ENCODE peak calls at places on chromosome 10, in ten cellular contexts. One of them, this sample, is unnamed.

GRCh38 chr10:21824409-21824808 is 179.1 kb downstream of the DNAJC1 start:
- DNase-seq in endodermal cell: no peak
- DNase-seq in ovary: no peak
- DNase-seq in fibroblast of lung: no peak
- DNase-seq in breast epithelium: no peak
- DNase-seq in thoracic aorta: no peak
- DNase-seq in endothelial cell: no peak
- DNase-seq in heart right ventricle: no peak
- DNase-seq in A673: no peak
- DNase-seq in AG04450: no peak
- DNase-seq in this sample: no peak

GRCh38 chr10:3701490-3701889 is 83.5 kb downstream of the KLF6 start:
- DNase-seq in endodermal cell: no peak
- DNase-seq in ovary: no peak
- DNase-seq in fibroblast of lung: no peak
- DNase-seq in breast epithelium: no peak
- DNase-seq in thoracic aorta: no peak
- DNase-seq in endothelial cell: no peak
- DNase-seq in heart right ventricle: no peak
- DNase-seq in A673: no peak
- DNase-seq in AG04450: no peak
- DNase-seq in this sample: no peak

GRCh38 chr10:120108941-120109340 is 216.4 kb downstream of the SEC23IP start:
- DNase-seq in endodermal cell: no peak
- DNase-seq in ovary: no peak
- DNase-seq in fibroblast of lung: no peak
- DNase-seq in breast epithelium: no peak
- DNase-seq in thoracic aorta: no peak
- DNase-seq in endothelial cell: no peak
- DNase-seq in heart right ventricle: no peak
- DNase-seq in A673: no peak
- DNase-seq in AG04450: no peak
- DNase-seq in this sample: no peak

GRCh38 chr10:58919927-58920654 is 256.4 kb upstream of the PHYHIPL start:
- DNase-seq in endodermal cell: no peak
- DNase-seq in ovary: no peak
- DNase-seq in fibroblast of lung: peak
- DNase-seq in breast epithelium: no peak
- DNase-seq in thoracic aorta: no peak
- DNase-seq in endothelial cell: no peak
- DNase-seq in heart right ventricle: no peak
- DNase-seq in A673: no peak
- DNase-seq in AG04450: peak
- DNase-seq in this sample: no peak

GRCh38 chr10:112953075-112953501 is 3.0 kb downstream of the TCF7L2 start:
- DNase-seq in endodermal cell: peak
- DNase-seq in ovary: peak
- DNase-seq in fibroblast of lung: no peak
- DNase-seq in breast epithelium: no peak
- DNase-seq in thoracic aorta: no peak
- DNase-seq in endothelial cell: peak
- DNase-seq in heart right ventricle: peak
- DNase-seq in A673: no peak
- DNase-seq in AG04450: no peak
- DNase-seq in this sample: peak

GRCh38 chr10:27482984-27483956 is 20.8 kb upstream of the RAB18 start:
- DNase-seq in endodermal cell: no peak
- DNase-seq in ovary: no peak
- DNase-seq in fibroblast of lung: peak
- DNase-seq in breast epithelium: no peak
- DNase-seq in thoracic aorta: no peak
- DNase-seq in endothelial cell: no peak
- DNase-seq in heart right ventricle: no peak
- DNase-seq in A673: peak
- DNase-seq in AG04450: no peak
- DNase-seq in this sample: no peak

GRCh38 chr10:28845009-28845682 is 167.8 kb downstream of the BAMBI start:
- DNase-seq in endodermal cell: peak
- DNase-seq in ovary: no peak
- DNase-seq in fibroblast of lung: peak
- DNase-seq in breast epithelium: no peak
- DNase-seq in thoracic aorta: no peak
- DNase-seq in endothelial cell: no peak
- DNase-seq in heart right ventricle: no peak
- DNase-seq in A673: no peak
- DNase-seq in AG04450: peak
- DNase-seq in this sample: no peak

GRCh38 chr10:28569506-28570159 is 36.7 kb downstream of the WAC start:
- DNase-seq in endodermal cell: no peak
- DNase-seq in ovary: no peak
- DNase-seq in fibroblast of lung: peak
- DNase-seq in breast epithelium: no peak
- DNase-seq in thoracic aorta: no peak
- DNase-seq in endothelial cell: no peak
- DNase-seq in heart right ventricle: no peak
- DNase-seq in A673: no peak
- DNase-seq in AG04450: peak
- DNase-seq in this sample: no peak

GRCh38 chr10:123009105-123009805 is 449 bp downstream of the ACADSB start:
- DNase-seq in endodermal cell: peak
- DNase-seq in ovary: peak
- DNase-seq in fibroblast of lung: peak
- DNase-seq in breast epithelium: no peak
- DNase-seq in thoracic aorta: no peak
- DNase-seq in endothelial cell: peak
- DNase-seq in heart right ventricle: peak
- DNase-seq in A673: peak
- DNase-seq in AG04450: no peak
- DNase-seq in this sample: peak

GRCh38 chr10:56231436-56231835 is 129.6 kb downstream of the ZWINT start:
- DNase-seq in endodermal cell: no peak
- DNase-seq in ovary: no peak
- DNase-seq in fibroblast of lung: no peak
- DNase-seq in breast epithelium: no peak
- DNase-seq in thoracic aorta: no peak
- DNase-seq in endothelial cell: no peak
- DNase-seq in heart right ventricle: no peak
- DNase-seq in A673: no peak
- DNase-seq in AG04450: no peak
- DNase-seq in this sample: no peak
- TF ChIP-seq CTCF in endodermal cell: no peak
- TF ChIP-seq CTCF in ovary: no peak
- TF ChIP-seq CTCF in fibroblast of lung: no peak
- TF ChIP-seq CTCF in breast epithelium: no peak
- TF ChIP-seq CTCF in thoracic aorta: no peak
- TF ChIP-seq CTCF in endothelial cell: no peak
- TF ChIP-seq CTCF in heart right ventricle: no peak
- TF ChIP-seq CTCF in A673: no peak
- TF ChIP-seq CTCF in AG04450: no peak
- TF ChIP-seq CTCF in this sample: no peak

GRCh38 chr10:63711866-63712716 is 190.9 kb downstream of the REEP3 start:
- DNase-seq in endodermal cell: no peak
- DNase-seq in ovary: peak
- DNase-seq in fibroblast of lung: peak
- DNase-seq in breast epithelium: peak
- DNase-seq in thoracic aorta: peak
- DNase-seq in endothelial cell: no peak
- DNase-seq in heart right ventricle: peak
- DNase-seq in A673: peak
- DNase-seq in AG04450: peak
- DNase-seq in this sample: peak
- TF ChIP-seq CTCF in endodermal cell: no peak
- TF ChIP-seq CTCF in ovary: no peak
- TF ChIP-seq CTCF in fibroblast of lung: no peak
- TF ChIP-seq CTCF in breast epithelium: no peak
- TF ChIP-seq CTCF in thoracic aorta: no peak
- TF ChIP-seq CTCF in endothelial cell: no peak
- TF ChIP-seq CTCF in heart right ventricle: no peak
- TF ChIP-seq CTCF in A673: no peak
- TF ChIP-seq CTCF in AG04450: no peak
- TF ChIP-seq CTCF in this sample: no peak

GRCh38 chr10:104327745-104328635 is 10.3 kb downstream of the ITPRIP start:
- DNase-seq in endodermal cell: peak
- DNase-seq in ovary: peak
- DNase-seq in fibroblast of lung: peak
- DNase-seq in breast epithelium: peak
- DNase-seq in thoracic aorta: no peak
- DNase-seq in endothelial cell: peak
- DNase-seq in heart right ventricle: peak
- DNase-seq in A673: no peak
- DNase-seq in AG04450: no peak
- DNase-seq in this sample: no peak
- TF ChIP-seq CTCF in endodermal cell: peak
- TF ChIP-seq CTCF in ovary: no peak
- TF ChIP-seq CTCF in fibroblast of lung: no peak
- TF ChIP-seq CTCF in breast epithelium: no peak
- TF ChIP-seq CTCF in thoracic aorta: no peak
- TF ChIP-seq CTCF in endothelial cell: no peak
- TF ChIP-seq CTCF in heart right ventricle: no peak
- TF ChIP-seq CTCF in A673: no peak
- TF ChIP-seq CTCF in AG04450: peak
- TF ChIP-seq CTCF in this sample: no peak

GRCh38 chr10:31031205-31031665 is 430 bp downstream of the ZNF438 start:
- DNase-seq in endodermal cell: no peak
- DNase-seq in ovary: no peak
- DNase-seq in fibroblast of lung: no peak
- DNase-seq in breast epithelium: no peak
- DNase-seq in thoracic aorta: no peak
- DNase-seq in endothelial cell: no peak
- DNase-seq in heart right ventricle: no peak
- DNase-seq in A673: no peak
- DNase-seq in AG04450: no peak
- DNase-seq in this sample: no peak

GRCh38 chr10:31033166-31033565 is 1.5 kb upstream of the ZNF438 start:
- DNase-seq in endodermal cell: no peak
- DNase-seq in ovary: no peak
- DNase-seq in fibroblast of lung: no peak
- DNase-seq in breast epithelium: no peak
- DNase-seq in thoracic aorta: no peak
- DNase-seq in endothelial cell: no peak
- DNase-seq in heart right ventricle: no peak
- DNase-seq in A673: no peak
- DNase-seq in AG04450: no peak
- DNase-seq in this sample: no peak

GRCh38 chr10:31030800-31031199 is 865 bp downstream of the ZNF438 start:
- DNase-seq in endodermal cell: no peak
- DNase-seq in ovary: no peak
- DNase-seq in fibroblast of lung: no peak
- DNase-seq in breast epithelium: no peak
- DNase-seq in thoracic aorta: no peak
- DNase-seq in endothelial cell: no peak
- DNase-seq in heart right ventricle: no peak
- DNase-seq in A673: no peak
- DNase-seq in AG04450: no peak
- DNase-seq in this sample: no peak

GRCh38 chr10:31032515-31033132 is 959 bp upstream of the ZNF438 start:
- DNase-seq in endodermal cell: peak
- DNase-seq in ovary: peak
- DNase-seq in fibroblast of lung: no peak
- DNase-seq in breast epithelium: no peak
- DNase-seq in thoracic aorta: no peak
- DNase-seq in endothelial cell: no peak
- DNase-seq in heart right ventricle: peak
- DNase-seq in A673: no peak
- DNase-seq in AG04450: no peak
- DNase-seq in this sample: peak

GRCh38 chr10:31031666-31032514 is at the start of gene ZNF438:
- DNase-seq in endodermal cell: peak
- DNase-seq in ovary: peak
- DNase-seq in fibroblast of lung: peak
- DNase-seq in breast epithelium: peak
- DNase-seq in thoracic aorta: peak
- DNase-seq in endothelial cell: peak
- DNase-seq in heart right ventricle: peak
- DNase-seq in A673: peak
- DNase-seq in AG04450: peak
- DNase-seq in this sample: peak
- TF ChIP-seq CTCF in endodermal cell: peak
- TF ChIP-seq CTCF in ovary: peak
- TF ChIP-seq CTCF in fibroblast of lung: peak
- TF ChIP-seq CTCF in breast epithelium: no peak
- TF ChIP-seq CTCF in thoracic aorta: no peak
- TF ChIP-seq CTCF in endothelial cell: no peak
- TF ChIP-seq CTCF in heart right ventricle: peak
- TF ChIP-seq CTCF in A673: peak
- TF ChIP-seq CTCF in AG04450: peak
- TF ChIP-seq CTCF in this sample: no peak

DNA sequence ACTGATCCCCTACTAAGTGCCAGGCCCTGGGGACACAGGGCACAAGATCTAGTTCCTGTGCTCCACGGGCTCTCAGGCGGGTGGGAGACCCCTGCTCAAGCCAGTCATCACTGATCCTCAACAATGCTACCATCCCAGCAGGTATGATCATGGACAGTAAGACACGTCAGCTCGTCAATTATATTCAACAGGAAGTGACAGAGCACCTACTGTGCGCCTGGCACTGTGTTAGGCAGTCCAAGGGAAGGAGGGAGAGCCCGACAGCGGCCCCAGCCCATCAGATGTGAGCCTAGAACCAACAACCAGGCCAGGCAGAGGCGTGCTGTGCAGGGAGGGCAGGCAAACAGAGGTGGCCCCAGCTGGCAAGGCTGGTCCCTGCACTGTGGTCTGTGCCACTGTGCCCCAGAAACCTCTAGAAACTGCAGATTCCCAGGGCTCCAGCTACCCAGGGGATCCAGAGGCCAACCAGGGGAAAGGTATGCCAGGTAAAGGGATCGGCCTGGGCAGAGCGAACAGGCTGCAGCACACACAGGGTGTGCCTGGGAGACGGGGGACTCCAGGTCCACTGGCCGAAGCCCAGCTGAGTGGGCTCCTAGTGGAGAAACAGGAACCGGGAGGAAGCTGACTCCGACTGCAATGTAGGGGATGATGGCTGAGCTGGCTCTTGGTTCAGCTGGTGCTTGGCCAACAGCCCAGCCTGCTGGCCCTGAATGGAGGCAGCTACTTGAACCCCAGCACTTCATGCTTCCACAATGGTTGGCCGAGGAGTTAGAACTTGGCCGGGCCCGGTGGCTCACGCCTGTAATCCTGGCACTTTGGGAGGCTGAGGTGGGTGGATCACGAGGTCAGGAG is 26.7 kb upstream of the FRAT2 start:
- DNase-seq in endodermal cell: no peak
- DNase-seq in ovary: no peak
- DNase-seq in fibroblast of lung: no peak
- DNase-seq in breast epithelium: no peak
- DNase-seq in thoracic aorta: no peak
- DNase-seq in endothelial cell: no peak
- DNase-seq in heart right ventricle: no peak
- DNase-seq in A673: no peak
- DNase-seq in AG04450: no peak
- DNase-seq in this sample: no peak
- TF ChIP-seq CTCF in endodermal cell: no peak
- TF ChIP-seq CTCF in ovary: no peak
- TF ChIP-seq CTCF in fibroblast of lung: no peak
- TF ChIP-seq CTCF in breast epithelium: no peak
- TF ChIP-seq CTCF in thoracic aorta: no peak
- TF ChIP-seq CTCF in endothelial cell: no peak
- TF ChIP-seq CTCF in heart right ventricle: no peak
- TF ChIP-seq CTCF in A673: no peak
- TF ChIP-seq CTCF in AG04450: no peak
- TF ChIP-seq CTCF in this sample: no peak

This sample was measured in glutamatergic neuron.